ENCODE peak calls at places on chromosome 15, in ten cellular contexts. D, L, O, W, J, M, A, G, B and I are unnamed samples.

GRCh38 chr15:48458876-48459275 is 127.6 kb downstream of the DUT start:
- DNase-seq in W (no peak), B (no peak), O (no peak), M (no peak), J (no peak), A (no peak), L (no peak), D (no peak), G (no peak), I (no peak)

GRCh38 chr15:62491642-62492041 is 326.6 kb upstream of the C2CD4B start:
- DNase-seq in A (peak; percentile 68), L (no peak), D (no peak), W (no peak), G (no peak), M (no peak), B (no peak), J (no peak), O (no peak), I (no peak)

GRCh38 chr15:94587071-94587470 is 355.7 kb downstream of the MCTP2 start:
- DNase-seq in B (no peak), D (no peak), W (no peak), L (no peak), G (no peak), A (no peak), O (no peak), M (no peak), J (no peak), I (no peak)

GRCh38 chr15:40787344-40787841 is 17.6 kb downstream of the C15orf62 start:
- DNase-seq in M (no peak), B (peak; percentile 89), J (peak; percentile 85), L (no peak), W (peak; percentile 71), G (no peak), D (peak; percentile 71), O (no peak), A (peak; percentile 91), I (no peak)

GRCh38 chr15:41992803-41993190 is 20.4 kb upstream of the EHD4 start:
- DNase-seq in J (no peak), M (no peak), D (no peak), L (no peak), G (no peak), W (no peak), O (no peak), A (no peak), B (no peak), I (no peak)

GRCh38 chr15:37837276-37837675 is 97.2 kb upstream of the TMCO5A start:
- DNase-seq in B (no peak), M (no peak), J (no peak), O (no peak), D (no peak), L (no peak), A (peak; percentile 76), G (no peak), W (no peak), I (no peak)

GRCh38 chr15:29613951-29614382 is 208.3 kb downstream of the TJP1 start:
- DNase-seq in D (no peak), A (no peak), M (no peak), B (peak; percentile 14), W (no peak), L (no peak), G (no peak), J (peak; percentile 63), O (no peak), I (no peak)

GRCh38 chr15:95259513-95259912 is 1028.2 kb downstream of the MCTP2 start:
- DNase-seq in L (no peak), A (peak; percentile 46), D (peak; percentile 92), W (peak; percentile 42), O (peak; percentile 2), G (peak; percentile 60), J (peak; percentile 80), M (peak; percentile 12), B (peak; percentile 50), I (peak; percentile 77)

GRCh38 chr15:57505949-57506391 is 85.7 kb upstream of the MYZAP start:
- DNase-seq in G (peak; percentile 100), D (peak; percentile 92), A (no peak), M (no peak), W (no peak), B (peak; percentile 66), L (no peak), J (peak; percentile 80), O (no peak), I (peak; percentile 59)

GRCh38 chr15:77851696-77852095 is 219.0 kb upstream of the LINGO1 start:
- DNase-seq in B (no peak), M (no peak), O (no peak), G (no peak), A (no peak), J (no peak), D (no peak), W (no peak), L (no peak), I (no peak)